ENCODE peak calls at places on chromosomes 1 and 21, in six cellular contexts. One of them, this sample, is unnamed.

GRCh38 chr1:4805987-4806386 is 151.6 kb downstream of the AJAP1 start:
- DNase-seq in ovary: no peak
- DNase-seq in SK-N-SH: no peak
- DNase-seq in fibroblast of lung: no peak
- DNase-seq in Calu3: no peak
- DNase-seq in bronchial epithelial cell: no peak
- DNase-seq in this sample: no peak

GRCh38 chr1:55064861-55065263 is 25.5 kb downstream of the PCSK9 start:
- DNase-seq in fibroblast of lung: peak; percentile 70
- DNase-seq in ovary: no peak
- DNase-seq in Calu3: no peak
- DNase-seq in bronchial epithelial cell: peak; percentile 53
- DNase-seq in SK-N-SH: no peak
- DNase-seq in this sample: no peak

GRCh38 chr1:4488018-4488417 is 166.4 kb upstream of the AJAP1 start:
- DNase-seq in bronchial epithelial cell: no peak
- DNase-seq in SK-N-SH: no peak
- DNase-seq in fibroblast of lung: no peak
- DNase-seq in Calu3: no peak
- DNase-seq in ovary: no peak
- DNase-seq in this sample: no peak

GRCh38 chr1:184041731-184042130 is 4.2 kb upstream of the COLGALT2 start:
- DNase-seq in ovary: no peak
- DNase-seq in Calu3: no peak
- DNase-seq in bronchial epithelial cell: no peak
- DNase-seq in fibroblast of lung: no peak
- DNase-seq in SK-N-SH: no peak
- DNase-seq in this sample: no peak

GRCh38 chr1:56852478-56852877 is 2.1 kb upstream of the C8A start:
- DNase-seq in ovary: no peak
- DNase-seq in Calu3: no peak
- DNase-seq in bronchial epithelial cell: no peak
- DNase-seq in SK-N-SH: no peak
- DNase-seq in fibroblast of lung: no peak
- DNase-seq in this sample: no peak

GRCh38 chr1:101050869-101051268 is 25.3 kb upstream of the DPH5 start:
- DNase-seq in fibroblast of lung: no peak
- DNase-seq in Calu3: no peak
- DNase-seq in bronchial epithelial cell: no peak
- DNase-seq in SK-N-SH: no peak
- DNase-seq in ovary: no peak
- DNase-seq in this sample: no peak

GRCh38 chr1:5436808-5437207 is 555.4 kb downstream of the NPHP4 start:
- DNase-seq in bronchial epithelial cell: no peak
- DNase-seq in SK-N-SH: no peak
- DNase-seq in Calu3: no peak
- DNase-seq in fibroblast of lung: no peak
- DNase-seq in ovary: no peak
- DNase-seq in this sample: no peak

GRCh38 chr1:205569411-205570172 is 62.2 kb downstream of the ELK4 start:
- DNase-seq in fibroblast of lung: no peak
- DNase-seq in SK-N-SH: peak; percentile 50
- DNase-seq in ovary: no peak
- DNase-seq in bronchial epithelial cell: no peak
- DNase-seq in Calu3: no peak
- DNase-seq in this sample: no peak

GRCh38 chr1:11053758-11054137 is 6.1 kb downstream of the SRM start:
- DNase-seq in ovary: no peak
- DNase-seq in SK-N-SH: no peak
- DNase-seq in bronchial epithelial cell: no peak
- DNase-seq in Calu3: no peak
- DNase-seq in fibroblast of lung: peak; percentile 12
- DNase-seq in this sample: peak; percentile 26

GRCh38 chr21:42592156-42592820 is 61.1 kb upstream of the PDE9A start:
- DNase-seq in Calu3: no peak
- DNase-seq in ovary: no peak
- DNase-seq in SK-N-SH: no peak
- DNase-seq in fibroblast of lung: no peak
- DNase-seq in bronchial epithelial cell: no peak
- DNase-seq in this sample: no peak

GRCh38 chr1:185367218-185367617 is 50.2 kb upstream of the IVNS1ABP start:
- DNase-seq in Calu3: no peak
- DNase-seq in fibroblast of lung: no peak
- DNase-seq in ovary: no peak
- DNase-seq in SK-N-SH: no peak
- DNase-seq in bronchial epithelial cell: no peak
- DNase-seq in this sample: no peak

GRCh38 chr1:203028784-203029553 is 2.7 kb downstream of the PPFIA4 start:
- DNase-seq in fibroblast of lung: no peak
- DNase-seq in ovary: no peak
- DNase-seq in bronchial epithelial cell: no peak
- DNase-seq in SK-N-SH: peak; percentile 54
- DNase-seq in Calu3: no peak
- DNase-seq in this sample: no peak

GRCh38 chr1:199161766-199162303 is 523.0 kb downstream of the PTPRC start:
- DNase-seq in ovary: no peak
- DNase-seq in Calu3: no peak
- DNase-seq in bronchial epithelial cell: no peak
- DNase-seq in fibroblast of lung: no peak
- DNase-seq in SK-N-SH: no peak
- DNase-seq in this sample: no peak

GRCh38 chr1:155892801-155893200 is 18.3 kb downstream of the RIT1 start:
- DNase-seq in fibroblast of lung: peak; percentile 84
- DNase-seq in SK-N-SH: no peak
- DNase-seq in Calu3: peak; percentile 30
- DNase-seq in ovary: no peak
- DNase-seq in bronchial epithelial cell: peak; percentile 75
- DNase-seq in this sample: no peak

GRCh38 chr1:205983925-205984725 is 19.1 kb downstream of the RAB7B start:
- DNase-seq in fibroblast of lung: peak; percentile 59
- DNase-seq in Calu3: peak; percentile 85
- DNase-seq in SK-N-SH: peak; percentile 74
- DNase-seq in bronchial epithelial cell: peak; percentile 96
- DNase-seq in ovary: peak; percentile 43
- DNase-seq in this sample: peak; percentile 61

GRCh38 chr21:43916691-43917514 is 51.9 kb downstream of the AGPAT3 start:
- DNase-seq in SK-N-SH: no peak
- DNase-seq in bronchial epithelial cell: no peak
- DNase-seq in Calu3: no peak
- DNase-seq in ovary: no peak
- DNase-seq in fibroblast of lung: no peak
- DNase-seq in this sample: peak; percentile 49

GRCh38 chr1:64743954-64744491 is 852 bp upstream of the RAVER2 start:
- DNase-seq in Calu3: no peak
- DNase-seq in ovary: no peak
- DNase-seq in fibroblast of lung: no peak
- DNase-seq in SK-N-SH: no peak
- DNase-seq in bronchial epithelial cell: no peak
- DNase-seq in this sample: no peak

GRCh38 chr1:20198918-20199317 is 12.6 kb upstream of the PLA2G2C start:
- DNase-seq in bronchial epithelial cell: no peak
- DNase-seq in fibroblast of lung: no peak
- DNase-seq in ovary: no peak
- DNase-seq in SK-N-SH: no peak
- DNase-seq in Calu3: no peak
- DNase-seq in this sample: no peak

GRCh38 chr1:54310439-54311328 is 95.5 kb downstream of the SSBP3 start:
- DNase-seq in fibroblast of lung: peak; percentile 54
- DNase-seq in ovary: no peak
- DNase-seq in bronchial epithelial cell: no peak
- DNase-seq in SK-N-SH: peak; percentile 65
- DNase-seq in Calu3: peak; percentile 65
- DNase-seq in this sample: peak; percentile 64

GRCh38 chr21:36704281-36704957 is 5.5 kb downstream of the SIM2 start:
- DNase-seq in fibroblast of lung: no peak
- DNase-seq in Calu3: no peak
- DNase-seq in SK-N-SH: peak; percentile 49
- DNase-seq in bronchial epithelial cell: no peak
- DNase-seq in ovary: no peak
- DNase-seq in this sample: no peak

GRCh38 chr1:226111865-226112395 is 49.4 kb downstream of the H3-3A start:
- DNase-seq in ovary: no peak
- DNase-seq in Calu3: no peak
- DNase-seq in bronchial epithelial cell: no peak
- DNase-seq in SK-N-SH: no peak
- DNase-seq in fibroblast of lung: no peak
- DNase-seq in this sample: no peak

GRCh38 chr1:232274236-232274855 is 355.6 kb downstream of the SIPA1L2 start:
- DNase-seq in Calu3: no peak
- DNase-seq in fibroblast of lung: peak; percentile 62
- DNase-seq in bronchial epithelial cell: peak; percentile 42
- DNase-seq in ovary: no peak
- DNase-seq in SK-N-SH: no peak
- DNase-seq in this sample: no peak

GRCh38 chr1:165397945-165398344 is 41.4 kb upstream of the LMX1A start:
- DNase-seq in bronchial epithelial cell: peak; percentile 58
- DNase-seq in SK-N-SH: no peak
- DNase-seq in Calu3: peak; percentile 33
- DNase-seq in ovary: no peak
- DNase-seq in fibroblast of lung: peak; percentile 38
- DNase-seq in this sample: no peak

GRCh38 chr1:10001016-10001665 is 4.1 kb downstream of the RBP7 start:
- DNase-seq in Calu3: no peak
- DNase-seq in bronchial epithelial cell: no peak
- DNase-seq in ovary: no peak
- DNase-seq in fibroblast of lung: peak; percentile 16
- DNase-seq in SK-N-SH: no peak
- DNase-seq in this sample: no peak

GRCh38 chr1:111887385-111887784 is 102.1 kb downstream of the KCND3 start:
- DNase-seq in Calu3: no peak
- DNase-seq in ovary: no peak
- DNase-seq in bronchial epithelial cell: no peak
- DNase-seq in fibroblast of lung: no peak
- DNase-seq in SK-N-SH: no peak
- DNase-seq in this sample: no peak

GRCh38 chr1:113804421-113805255 is 7.6 kb downstream of the RSBN1 start:
- DNase-seq in fibroblast of lung: peak; percentile 83
- DNase-seq in SK-N-SH: peak; percentile 50
- DNase-seq in ovary: no peak
- DNase-seq in bronchial epithelial cell: peak; percentile 84
- DNase-seq in Calu3: no peak
- DNase-seq in this sample: peak; percentile 12

GRCh38 chr1:64654519-64655341 is 90.1 kb upstream of the RAVER2 start:
- DNase-seq in bronchial epithelial cell: peak; percentile 35
- DNase-seq in SK-N-SH: no peak
- DNase-seq in Calu3: no peak
- DNase-seq in ovary: peak; percentile 25
- DNase-seq in fibroblast of lung: peak; percentile 38
- DNase-seq in this sample: no peak

GRCh38 chr1:150272379-150272840 is at the start of gene C1orf54:
- DNase-seq in bronchial epithelial cell: no peak
- DNase-seq in Calu3: no peak
- DNase-seq in fibroblast of lung: peak; percentile 64
- DNase-seq in ovary: no peak
- DNase-seq in SK-N-SH: no peak
- DNase-seq in this sample: peak; percentile 31